ENCODE peak calls at places on chromosomes 11 and 22, in four cellular contexts. V is GM06990, X is ovary, C is SW 1271. P is an unnamed sample.

GRCh38 chr11:6606471-6607189 is 3.1 kb downstream of the ILK start:
- DNase-seq in V (peak; percentile 83), X (peak; percentile 92), C (peak; percentile 83), P (peak; percentile 76)

GRCh38 chr11:36493332-36493731 is 16.7 kb downstream of the TRAF6 start:
- DNase-seq in V (no peak), X (no peak), C (no peak), P (no peak)

GRCh38 chr11:36213050-36213840 is 76.0 kb downstream of the COMMD9 start:
- DNase-seq in V (no peak), X (no peak), C (no peak), P (no peak)

GRCh38 chr22:49930128-49930527 is 11.7 kb downstream of the CRELD2 start:
- DNase-seq in V (no peak), X (no peak), C (no peak), P (no peak)

GRCh38 chr11:118052581-118053206 is 24.2 kb upstream of the TMPRSS4 start:
- DNase-seq in V (no peak), X (no peak), C (no peak), P (no peak)

GRCh38 chr22:30636226-30637077 is 871 bp downstream of the SLC35E4 start:
- DNase-seq in V (no peak), X (peak; percentile 50), C (no peak), P (no peak)

GRCh38 chr11:19656140-19656541 is 56.5 kb upstream of the NAV2 start:
- DNase-seq in V (no peak), X (no peak), C (no peak), P (no peak)

GRCh38 chr11:76661306-76661751 is 9.2 kb downstream of the LRRC32 start:
- DNase-seq in V (no peak), X (no peak), C (no peak), P (no peak)

GRCh38 chr22:48223488-48224190 is 1461.2 kb downstream of the TBC1D22A start:
- DNase-seq in V (no peak), X (no peak), C (no peak), P (no peak)

GRCh38 chr11:58632510-58632909 is 10.0 kb downstream of the CNTF start:
- DNase-seq in V (no peak), X (no peak), C (no peak), P (no peak)

GRCh38 chr22:31184015-31184414 is 24.0 kb downstream of the RNF185 start:
- DNase-seq in V (no peak), X (no peak), C (no peak), P (no peak)

GRCh38 chr11:35210886-35211546 is 72.0 kb downstream of the CD44 start:
- DNase-seq in V (no peak), X (no peak), C (no peak), P (no peak)

P was measured in omental fat pad.